ENCODE peak calls at places on chromosomes 16 and 17, in nine cellular contexts. J is HL-60, W is cardiac muscle cell, Y is ovary, P is dorsolateral prefrontal cortex, I is DND-41, Q is fibroblast of lung, T is tibial artery, U is mesendoderm. C is an unnamed sample.

GRCh38 chr17:65561394-65562205 is at the start of gene AXIN2:
- DNase-seq in Q (peak), U (peak), J (peak), Y (peak), I (peak), W (peak), P (peak), T (peak), C (no peak)

GRCh38 chr17:75877752-75878173 is 618 bp downstream of the TRIM47 start:
- DNase-seq in J (peak), P (peak), I (peak), Y (peak), T (peak), Q (peak), U (peak), W (peak), C (no peak)

GRCh38 chr17:67258836-67259468 is 14.0 kb upstream of the HELZ start:
- DNase-seq in I (peak), J (peak), T (no peak), U (no peak), P (no peak), Q (no peak), W (no peak), Y (no peak), C (no peak)

GRCh38 chr17:49703557-49704277 is 4.0 kb downstream of the SLC35B1 start:
- DNase-seq in Q (peak), W (peak), U (peak), J (peak), Y (no peak), I (peak), P (no peak), T (no peak), C (no peak)

GRCh38 chr17:45646288-45646988 is 137.7 kb upstream of the CRHR1 start:
- DNase-seq in I (no peak), P (no peak), Y (no peak), W (no peak), Q (no peak), J (peak), U (no peak), T (peak), C (no peak)

GRCh38 chr17:55265434-55266021 is 768 bp downstream of the HLF start:
- DNase-seq in T (peak), Y (peak), J (no peak), I (no peak), P (no peak), Q (no peak), U (no peak), W (peak), C (no peak)

GRCh38 chr16:55480228-55480655 is 1.2 kb downstream of the MMP2 start:
- DNase-seq in T (peak), W (peak), Q (peak), U (peak), I (no peak), Y (peak), P (no peak), J (peak), C (peak)

GRCh38 chr17:81968850-81969812 is 8.1 kb upstream of the NOTUM start:
- DNase-seq in T (no peak), Y (no peak), P (no peak), J (no peak), I (no peak), W (no peak), Q (no peak), U (no peak), C (no peak)

GRCh38 chr16:19883296-19883951 is 1.2 kb downstream of the GPRC5B start:
- DNase-seq in J (no peak), T (no peak), Y (peak), P (peak), U (peak), Q (peak), W (peak), I (no peak), C (no peak)

GRCh38 chr17:42387221-42387657 is 1.0 kb downstream of the STAT3 start:
- DNase-seq in Y (no peak), Q (peak), W (peak), J (peak), P (no peak), I (no peak), T (no peak), U (no peak), C (no peak)

GRCh38 chr16:1961651-1962067 is 2.3 kb downstream of the NDUFB10 start:
- DNase-seq in P (no peak), Q (no peak), J (peak), U (peak), W (no peak), Y (no peak), I (peak), T (no peak), C (no peak)

GRCh38 chr17:62819511-62820221 is 11.6 kb upstream of the MARCHF10 start:
- DNase-seq in T (no peak), P (no peak), I (no peak), W (peak), Y (peak), J (no peak), Q (peak), U (peak), C (peak)

GRCh38 chr17:57518587-57519118 is 226.4 kb downstream of the CCDC182 start:
- DNase-seq in U (peak), P (no peak), Y (no peak), Q (peak), J (no peak), I (peak), W (no peak), T (no peak), C (no peak)

GRCh38 chr16:2749936-2750335 is 2.5 kb upstream of the SRRM2 start:
- DNase-seq in U (no peak), P (no peak), J (no peak), W (no peak), Q (no peak), Y (no peak), T (no peak), I (no peak), C (no peak)

GRCh38 chr17:67151717-67152116 is 93.3 kb downstream of the HELZ start:
- DNase-seq in J (no peak), Q (peak), I (no peak), P (no peak), W (peak), U (no peak), T (no peak), Y (no peak), C (no peak)

GRCh38 chr17:81579821-81580321 is 27.7 kb upstream of the FAAP100 start:
- DNase-seq in I (no peak), P (peak), T (no peak), U (no peak), Y (no peak), W (peak), Q (no peak), J (no peak), C (no peak)

GRCh38 chr17:44005865-44006580 is 1.6 kb downstream of the NAGS start:
- DNase-seq in I (no peak), J (peak), W (peak), Y (no peak), U (peak), P (no peak), Q (no peak), T (peak), C (no peak)

GRCh38 chr17:35372846-35373531 is 432 bp downstream of the SLFN11 start:
- DNase-seq in I (peak), Q (peak), P (no peak), W (no peak), J (peak), U (no peak), T (no peak), Y (peak), C (no peak)

GRCh38 chr16:70152578-70153302 is 20.8 kb upstream of the CLEC18C start:
- DNase-seq in J (no peak), I (no peak), P (no peak), U (no peak), T (no peak), Y (no peak), Q (no peak), W (no peak), C (no peak)

GRCh38 chr17:8123695-8124349 is at the start of gene HES7:
- DNase-seq in T (no peak), I (no peak), Y (peak), P (no peak), J (no peak), U (peak), W (no peak), Q (peak), C (no peak)

GRCh38 chr17:28968269-28968913 is 17.1 kb upstream of the PHF12 start:
- DNase-seq in Y (no peak), Q (no peak), J (no peak), T (no peak), I (no peak), W (peak), U (peak), P (no peak), C (no peak)

GRCh38 chr16:56460101-56460500 is 8.7 kb downstream of the OGFOD1 start:
- DNase-seq in J (no peak), I (no peak), W (no peak), U (no peak), Y (no peak), Q (no peak), T (no peak), P (no peak), C (no peak)

GRCh38 chr16:83803811-83804210 is 4.0 kb upstream of the HSBP1 start:
- DNase-seq in P (no peak), Q (no peak), U (no peak), J (no peak), I (no peak), T (no peak), W (no peak), Y (no peak), C (no peak)

GRCh38 chr16:88730632-88731607 is 24.6 kb downstream of the CTU2 start:
- DNase-seq in I (no peak), P (no peak), Y (no peak), U (no peak), T (no peak), W (peak), Q (no peak), J (no peak), C (no peak)
- H3K27ac ChIP-seq in I (no peak), P (no peak), Y (no peak), U (no peak), T (no peak), W (no peak), Q (no peak), J (no peak), C (no peak)

GRCh38 chr16:50265260-50265659 is 1.1 kb upstream of the ADCY7 start:
- DNase-seq in W (no peak), U (peak), P (peak), I (peak), J (peak), Y (no peak), Q (no peak), T (peak), C (no peak)
- H3K27ac ChIP-seq in W (no peak), U (no peak), P (no peak), I (no peak), J (peak), Y (no peak), Q (no peak), T (peak), C (no peak)

GRCh38 chr17:31492880-31493655 is 101.6 kb downstream of the RAB11FIP4 start:
- DNase-seq in Y (no peak), U (no peak), W (no peak), Q (no peak), P (peak), I (no peak), T (no peak), J (peak), C (no peak)
- H3K27ac ChIP-seq in Y (no peak), U (no peak), W (no peak), Q (no peak), P (no peak), I (no peak), T (no peak), J (peak), C (no peak)

GRCh38 chr17:70584255-70584654 is 414.9 kb downstream of the KCNJ2 start:
- DNase-seq in T (no peak), P (no peak), J (no peak), Y (no peak), I (no peak), W (no peak), U (no peak), Q (no peak), C (no peak)
- H3K27ac ChIP-seq in T (no peak), P (no peak), J (no peak), Y (no peak), I (no peak), W (no peak), U (no peak), Q (no peak), C (no peak)

GRCh38 chr16:71287903-71288302 is 1.3 kb downstream of the CMTR2 start:
- DNase-seq in I (no peak), U (peak), J (no peak), W (peak), T (no peak), Q (no peak), Y (no peak), P (no peak), C (no peak)
- H3K27ac ChIP-seq in I (peak), U (no peak), J (no peak), W (peak), T (no peak), Q (no peak), Y (no peak), P (no peak), C (no peak)

C was measured in esophagus muscularis mucosa.